ENCODE peak calls at places on chromosomes 16 and 17, in six cellular contexts. B is kidney glomerular epithelial cell, S is D341Med, E is cardiac muscle cell, H is EL, I is NCI-H1048. C is an unnamed sample.

GRCh38 chr16:86664518-86665318 is 86.4 kb downstream of the FOXL1 start:
- DNase-seq in I (no peak), B (peak), E (peak), H (peak), S (no peak), C (no peak)

GRCh38 chr17:79831367-79832210 is 7.7 kb downstream of the CBX4 start:
- DNase-seq in H (no peak), E (peak), I (no peak), B (no peak), S (no peak), C (peak)

GRCh38 chr16:24609740-24610420 is 70.5 kb downstream of the RBBP6 start:
- DNase-seq in E (peak), B (peak), S (peak), H (peak), I (peak), C (peak)

GRCh38 chr17:15465045-15465701 is 2.2 kb downstream of the CDRT4 start:
- DNase-seq in H (no peak), S (no peak), E (no peak), I (no peak), B (no peak), C (no peak)

GRCh38 chr17:39820541-39820940 is 43.6 kb downstream of the IKZF3 start:
- DNase-seq in E (no peak), S (no peak), B (no peak), H (no peak), I (no peak), C (no peak)

GRCh38 chr16:10584956-10585561 is 4.7 kb upstream of the EMP2 start:
- DNase-seq in I (no peak), H (peak), B (no peak), E (no peak), S (no peak), C (no peak)

GRCh38 chr16:31010539-31010938 is at the start of gene STX1B:
- DNase-seq in I (no peak), B (no peak), E (peak), H (peak), S (peak), C (no peak)

GRCh38 chr17:82215972-82216300 is 3.3 kb upstream of the CCDC57 start:
- DNase-seq in I (no peak), H (no peak), E (no peak), S (no peak), B (no peak), C (no peak)

GRCh38 chr16:19196871-19197270 is 28.8 kb downstream of the SYT17 start:
- DNase-seq in E (no peak), H (no peak), S (no peak), I (no peak), B (no peak), C (no peak)

GRCh38 chr17:82003411-82004381 is 19.0 kb downstream of the CENPX start:
- DNase-seq in E (peak), I (no peak), S (no peak), B (peak), H (peak), C (peak)

GRCh38 chr17:15930426-15930825 is 14.5 kb upstream of the ADORA2B start:
- DNase-seq in I (no peak), H (no peak), S (no peak), B (no peak), E (no peak), C (no peak)

GRCh38 chr17:76090517-76091135 is 11.6 kb downstream of the ZACN start:
- DNase-seq in S (peak), H (no peak), E (no peak), I (no peak), B (no peak), C (no peak)

GRCh38 chr17:27579897-27580321 is 51.1 kb upstream of the LGALS9 start:
- DNase-seq in E (no peak), S (no peak), H (no peak), B (no peak), I (no peak), C (no peak)

GRCh38 chr17:3965123-3965800 is 1.0 kb upstream of the ATP2A3 start:
- DNase-seq in B (no peak), I (no peak), S (peak), H (peak), E (peak), C (peak)

GRCh38 chr17:74391771-74392170 is 24.5 kb downstream of the GPR142 start:
- DNase-seq in B (no peak), I (no peak), H (no peak), S (no peak), E (no peak), C (no peak)